ENCODE peak calls at places on chromosomes 13 and 19, in five cellular contexts. J, I, P, F and O are unnamed samples.
A peak's percentile ranks its signal among the peaks of the same experiment; 100 is the strongest.

GRCh38 chr19:49857834-49858590 is 7.1 kb downstream of the PTOV1 start:
- DNase-seq in F (no peak), I (no peak), P (no peak), J (no peak), O (peak; percentile 39)

GRCh38 chr19:40799558-40800338 is 757 bp downstream of the EGLN2 start:
- DNase-seq in I (no peak), F (peak; percentile 62), P (peak; percentile 73), J (peak; percentile 60), O (peak; percentile 68)

GRCh38 chr13:82822935-82823334 is 1059.3 kb downstream of the SLITRK1 start:
- DNase-seq in P (no peak), J (no peak), F (no peak), I (no peak), O (no peak)

GRCh38 chr19:1141944-1142343 is 32.1 kb downstream of the SBNO2 start:
- DNase-seq in I (no peak), P (no peak), F (no peak), J (no peak), O (no peak)

GRCh38 chr19:29525901-29526729 is at the start of gene VSTM2B:
- DNase-seq in I (no peak), P (no peak), F (no peak), J (no peak), O (no peak)

GRCh38 chr13:83780201-83780600 is 102.1 kb downstream of the SLITRK1 start:
- DNase-seq in F (peak; percentile 66), J (peak; percentile 2), I (no peak), P (no peak), O (no peak)

GRCh38 chr19:4692275-4693077 is 22.3 kb upstream of the MYDGF start:
- DNase-seq in J (no peak), I (no peak), P (no peak), F (no peak), O (no peak)

GRCh38 chr13:33249066-33249465 is 36.5 kb downstream of the STARD13 start:
- DNase-seq in F (peak; percentile 48), P (no peak), J (no peak), I (no peak), O (no peak)

GRCh38 chr13:49026851-49027250 is 51.1 kb downstream of the FNDC3A start:
- DNase-seq in J (no peak), I (no peak), F (no peak), P (no peak), O (no peak)

GRCh38 chr19:11064831-11065303 is 24.4 kb upstream of the LDLR start:
- DNase-seq in I (no peak), P (no peak), F (peak; percentile 54), J (peak; percentile 9), O (no peak)

GRCh38 chr13:33752631-33753030 is 65.3 kb upstream of the RFC3 start:
- DNase-seq in P (no peak), I (no peak), F (no peak), J (no peak), O (no peak)

GRCh38 chr13:106109391-106109791 is 426.1 kb downstream of the EFNB2 start:
- DNase-seq in I (no peak), F (peak; percentile 31), P (no peak), J (no peak), O (no peak)

GRCh38 chr19:2790194-2790556 is 4.9 kb downstream of the THOP1 start:
- DNase-seq in J (no peak), I (no peak), P (no peak), F (no peak), O (no peak)

GRCh38 chr19:56350416-56351045 is 35.9 kb upstream of the ZSCAN5A start:
- DNase-seq in I (no peak), J (peak; percentile 56), F (peak; percentile 71), P (no peak), O (no peak)

GRCh38 chr13:110344320-110344719 is 37.2 kb downstream of the COL4A2 start:
- DNase-seq in J (no peak), I (no peak), F (no peak), P (no peak), O (no peak)
- H3K4me1 ChIP-seq in J (peaks cover 24% of the 10 kb centered on the region), I (peaks cover 67% of the 10 kb centered on the region), F (peaks cover 20% of the 10 kb centered on the region), P (peaks cover 21% of the 10 kb centered on the region), O (peaks cover 14% of the 10 kb centered on the region)

DNA sequence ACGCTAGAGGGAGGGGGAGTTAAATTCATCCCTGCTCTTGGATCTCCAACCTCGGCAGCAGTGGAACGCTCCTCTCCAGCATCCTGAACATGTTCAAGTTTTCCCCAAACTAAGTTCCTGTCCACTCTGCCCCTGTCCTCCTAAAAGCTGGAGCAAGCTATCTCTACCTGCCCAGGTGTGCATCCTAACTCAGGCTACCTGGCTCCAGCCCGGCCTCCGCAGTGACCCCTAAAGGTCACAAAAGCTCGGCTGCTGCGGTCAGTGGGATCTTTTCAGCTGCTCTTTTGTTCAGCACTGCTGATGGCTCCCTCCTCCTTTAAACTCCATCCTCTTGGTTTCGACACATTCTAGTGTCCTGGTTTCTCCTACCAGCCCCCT is 1.4 kb downstream of the DCUN1D2 start:
- DNase-seq in P (no peak), I (no peak), J (peak; percentile 16), F (no peak), O (no peak)
- H3K4me1 ChIP-seq in P (peaks cover 33% of the 10 kb centered on the region), I (peaks cover 58% of the 10 kb centered on the region), J (peaks cover 24% of the 10 kb centered on the region), F (peaks cover 34% of the 10 kb centered on the region), O (peaks cover 26% of the 10 kb centered on the region)

GRCh38 chr19:38655148-38655824 is 7.8 kb downstream of the ACTN4 start:
- DNase-seq in J (no peak), P (no peak), I (no peak), F (peak; percentile 66), O (no peak)
- H3K4me1 ChIP-seq in J (peaks cover 74% of the 10 kb centered on the region), P (peaks cover 87% of the 10 kb centered on the region), I (peaks cover 98% of the 10 kb centered on the region), F (peaks cover 91% of the 10 kb centered on the region), O (peaks cover 100% of the 10 kb centered on the region)

DNA sequence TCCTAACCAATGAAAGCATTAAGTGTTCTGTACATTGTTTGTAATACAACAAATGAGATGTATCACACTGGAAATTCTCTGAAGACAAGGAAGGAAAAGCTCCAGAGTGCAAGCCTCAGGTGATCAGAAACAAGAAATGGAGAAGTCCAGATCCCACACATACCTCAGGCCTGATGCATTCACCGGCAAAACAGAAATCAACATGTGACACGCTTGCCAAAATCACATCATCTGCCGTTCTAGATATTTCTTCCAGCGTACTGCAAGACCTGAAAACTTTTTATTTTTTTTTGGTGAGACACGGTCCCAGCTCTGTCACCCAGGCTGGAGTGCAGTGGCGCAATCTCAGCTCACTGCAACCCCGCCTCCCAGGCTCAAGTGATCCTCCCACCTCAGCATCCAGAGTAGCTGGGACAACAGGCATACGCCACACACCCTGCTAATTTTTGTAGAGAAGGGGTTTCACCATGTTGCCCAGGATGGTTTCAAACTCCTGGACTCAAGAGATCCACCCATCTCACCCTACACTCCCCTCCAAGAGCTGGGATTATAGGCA is 48.6 kb downstream of the FOXO1 start:
- DNase-seq in F (no peak), I (no peak), P (no peak), J (no peak), O (no peak)
- H3K4me1 ChIP-seq in F (no peaks in the 10 kb centered on the region), I (peaks cover 28% of the 10 kb centered on the region), P (peaks cover 18% of the 10 kb centered on the region), J (peaks cover 22% of the 10 kb centered on the region), O (no peaks in the 10 kb centered on the region)

GRCh38 chr13:75635101-75635620 is 969 bp upstream of the LMO7 start:
- DNase-seq in I (no peak), F (peak; percentile 60), J (no peak), P (peak; percentile 42), O (no peak)
- H3K4me1 ChIP-seq in I (peaks cover 33% of the 10 kb centered on the region), F (peaks cover 33% of the 10 kb centered on the region), J (no peaks in the 10 kb centered on the region), P (peaks cover 8% of the 10 kb centered on the region), O (peaks cover 22% of the 10 kb centered on the region)

DNA sequence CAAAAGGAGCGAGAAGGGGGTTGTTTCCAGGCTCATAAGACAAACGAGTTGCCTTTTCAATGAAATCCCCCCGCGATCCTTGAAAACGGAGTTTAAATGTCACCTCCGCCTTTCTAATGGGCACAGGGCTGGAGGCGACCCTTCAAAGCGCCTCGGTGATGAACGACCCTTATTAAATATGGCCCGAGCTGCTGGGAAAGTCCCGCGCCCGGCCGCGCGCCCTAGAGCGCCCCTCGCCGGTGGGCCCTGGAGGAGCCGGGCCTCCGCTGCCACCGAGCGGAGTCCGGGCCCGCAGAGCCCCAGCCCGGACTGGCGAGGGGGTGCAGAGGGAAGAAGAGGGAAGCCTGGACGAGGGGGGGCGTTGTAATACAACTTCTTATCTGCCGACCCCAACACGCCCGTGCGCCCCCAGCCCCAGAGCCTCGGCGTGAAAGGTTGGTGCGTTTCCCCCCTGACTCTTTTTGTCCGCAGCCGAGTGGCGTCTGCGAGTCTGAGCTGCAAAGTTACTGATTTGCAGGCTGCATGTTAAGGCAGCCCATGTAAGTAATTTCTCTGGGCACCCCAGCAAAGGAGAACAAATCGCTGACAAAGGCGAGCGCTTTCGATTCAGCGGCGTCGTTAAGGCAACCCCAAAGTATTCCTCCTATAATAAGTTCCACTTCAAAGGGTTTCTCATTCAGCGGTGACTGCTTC is 11.9 kb downstream of the ZIC5 start:
- DNase-seq in F (peak; percentile 37), P (no peak), I (no peak), J (peak; percentile 9), O (no peak)
- H3K4me1 ChIP-seq in F (peaks cover 3% of the 10 kb centered on the region), P (peaks cover 30% of the 10 kb centered on the region), I (peaks cover 43% of the 10 kb centered on the region), J (no peaks in the 10 kb centered on the region), O (peaks cover 16% of the 10 kb centered on the region)